ENCODE peak calls at places on chromosomes 3 and 15, in eight cellular contexts. One of them, this sample, is unnamed. For H3K4me1, the result is how much of the 10 kb centered on the place peaks cover.

GRCh38 chr3:122679467-122680291 is 960 bp upstream of the PARP14 start:
- DNase-seq in HCT116: no peak
- DNase-seq in OCI-LY7: peak
- DNase-seq in H9: peak
- DNase-seq in ascending aorta: peak
- DNase-seq in stomach: peak
- DNase-seq in tibial artery: peak
- DNase-seq in lung: no peak
- DNase-seq in this sample: no peak

GRCh38 chr15:48102167-48102566 is 18.6 kb upstream of the SLC24A5 start:
- DNase-seq in HCT116: no peak
- DNase-seq in OCI-LY7: no peak
- DNase-seq in H9: no peak
- DNase-seq in ascending aorta: no peak
- DNase-seq in stomach: no peak
- DNase-seq in tibial artery: no peak
- DNase-seq in lung: no peak
- DNase-seq in this sample: no peak

GRCh38 chr3:131036986-131037385 is 10.3 kb downstream of the NEK11 start:
- DNase-seq in HCT116: no peak
- DNase-seq in OCI-LY7: no peak
- DNase-seq in H9: no peak
- DNase-seq in ascending aorta: no peak
- DNase-seq in stomach: no peak
- DNase-seq in tibial artery: no peak
- DNase-seq in lung: no peak
- DNase-seq in this sample: no peak

GRCh38 chr3:190517696-190518095 is 3.8 kb downstream of the IL1RAP start:
- DNase-seq in HCT116: no peak
- DNase-seq in OCI-LY7: no peak
- DNase-seq in H9: no peak
- DNase-seq in ascending aorta: no peak
- DNase-seq in stomach: no peak
- DNase-seq in tibial artery: no peak
- DNase-seq in lung: no peak
- DNase-seq in this sample: no peak

GRCh38 chr3:99751649-99752048 is 66.0 kb upstream of the CMSS1 start:
- DNase-seq in HCT116: no peak
- DNase-seq in OCI-LY7: no peak
- DNase-seq in H9: no peak
- DNase-seq in ascending aorta: no peak
- DNase-seq in stomach: no peak
- DNase-seq in tibial artery: no peak
- DNase-seq in lung: no peak
- DNase-seq in this sample: no peak

GRCh38 chr15:76084263-76084662 is 24.5 kb downstream of the TMEM266 start:
- DNase-seq in HCT116: no peak
- DNase-seq in OCI-LY7: no peak
- DNase-seq in H9: no peak
- DNase-seq in ascending aorta: no peak
- DNase-seq in stomach: no peak
- DNase-seq in tibial artery: no peak
- DNase-seq in lung: no peak
- DNase-seq in this sample: no peak

GRCh38 chr15:64525828-64526530 is 65.6 kb downstream of the ZNF609 start:
- DNase-seq in HCT116: no peak
- DNase-seq in OCI-LY7: no peak
- DNase-seq in H9: no peak
- DNase-seq in ascending aorta: no peak
- DNase-seq in stomach: no peak
- DNase-seq in tibial artery: no peak
- DNase-seq in lung: no peak
- DNase-seq in this sample: no peak

GRCh38 chr15:61517335-61517734 is 288.2 kb upstream of the RORA start:
- DNase-seq in HCT116: no peak
- DNase-seq in OCI-LY7: no peak
- DNase-seq in H9: no peak
- DNase-seq in ascending aorta: no peak
- DNase-seq in stomach: no peak
- DNase-seq in tibial artery: no peak
- DNase-seq in lung: no peak
- DNase-seq in this sample: no peak

GRCh38 chr15:91196768-91197167 is 96.7 kb downstream of the SV2B start:
- DNase-seq in HCT116: no peak
- DNase-seq in OCI-LY7: no peak
- DNase-seq in H9: no peak
- DNase-seq in ascending aorta: no peak
- DNase-seq in stomach: no peak
- DNase-seq in tibial artery: no peak
- DNase-seq in lung: no peak
- DNase-seq in this sample: no peak

GRCh38 chr3:5022966-5023776 is 43.9 kb downstream of the BHLHE40 start:
- DNase-seq in HCT116: peak
- DNase-seq in OCI-LY7: no peak
- DNase-seq in H9: peak
- DNase-seq in ascending aorta: peak
- DNase-seq in stomach: peak
- DNase-seq in tibial artery: no peak
- DNase-seq in lung: peak
- DNase-seq in this sample: peak

GRCh38 chr15:52180196-52180835 is 10.9 kb downstream of the GNB5 start:
- DNase-seq in HCT116: no peak
- DNase-seq in OCI-LY7: peak
- DNase-seq in H9: no peak
- DNase-seq in ascending aorta: no peak
- DNase-seq in stomach: no peak
- DNase-seq in tibial artery: no peak
- DNase-seq in lung: no peak
- DNase-seq in this sample: no peak

GRCh38 chr3:187963003-187963676 is 190.8 kb upstream of the LPP start:
- DNase-seq in HCT116: no peak
- DNase-seq in OCI-LY7: peak
- DNase-seq in H9: no peak
- DNase-seq in ascending aorta: no peak
- DNase-seq in stomach: no peak
- DNase-seq in tibial artery: no peak
- DNase-seq in lung: no peak
- DNase-seq in this sample: no peak

GRCh38 chr3:133547432-133548041 is 25.9 kb upstream of the CDV3 start:
- DNase-seq in HCT116: no peak
- DNase-seq in OCI-LY7: no peak
- DNase-seq in H9: peak
- DNase-seq in ascending aorta: peak
- DNase-seq in stomach: peak
- DNase-seq in tibial artery: no peak
- DNase-seq in lung: peak
- DNase-seq in this sample: no peak
- H3K27ac ChIP-seq in HCT116: no peak
- H3K27ac ChIP-seq in OCI-LY7: no peak
- H3K27ac ChIP-seq in H9: no peak
- H3K27ac ChIP-seq in ascending aorta: peak
- H3K27ac ChIP-seq in stomach: peak
- H3K27ac ChIP-seq in tibial artery: peak
- H3K27ac ChIP-seq in lung: peak
- H3K27ac ChIP-seq in this sample: peak

GRCh38 chr3:129565902-129566301 is 22.9 kb downstream of the H1-8 start:
- DNase-seq in HCT116: no peak
- DNase-seq in OCI-LY7: no peak
- DNase-seq in H9: no peak
- DNase-seq in ascending aorta: no peak
- DNase-seq in stomach: no peak
- DNase-seq in tibial artery: no peak
- DNase-seq in lung: no peak
- DNase-seq in this sample: no peak
- H3K4me1 ChIP-seq in HCT116: under half
- H3K4me1 ChIP-seq in OCI-LY7: under half
- H3K4me1 ChIP-seq in H9: under half
- H3K4me1 ChIP-seq in ascending aorta: under half
- H3K4me1 ChIP-seq in stomach: under half
- H3K4me1 ChIP-seq in tibial artery: under half
- H3K4me1 ChIP-seq in lung: under half
- H3K4me1 ChIP-seq in this sample: under half

GRCh38 chr3:53921296-53921695 is 29.6 kb upstream of the SELENOK start:
- DNase-seq in HCT116: no peak
- DNase-seq in OCI-LY7: peak
- DNase-seq in H9: no peak
- DNase-seq in ascending aorta: no peak
- DNase-seq in stomach: no peak
- DNase-seq in tibial artery: no peak
- DNase-seq in lung: no peak
- DNase-seq in this sample: no peak
- TF ChIP-seq CTCF in HCT116: peak
- TF ChIP-seq CTCF in OCI-LY7: peak
- TF ChIP-seq CTCF in H9: peak
- TF ChIP-seq CTCF in ascending aorta: no peak
- TF ChIP-seq CTCF in stomach: no peak
- TF ChIP-seq CTCF in tibial artery: no peak
- TF ChIP-seq CTCF in lung: peak
- TF ChIP-seq CTCF in this sample: no peak

GRCh38 chr3:58269356-58269755 is 31.8 kb downstream of the ABHD6 start:
- DNase-seq in HCT116: no peak
- DNase-seq in OCI-LY7: no peak
- DNase-seq in H9: no peak
- DNase-seq in ascending aorta: no peak
- DNase-seq in stomach: no peak
- DNase-seq in tibial artery: no peak
- DNase-seq in lung: no peak
- DNase-seq in this sample: no peak

GRCh38 chr3:58270485-58270884 is 32.9 kb downstream of the ABHD6 start:
- DNase-seq in HCT116: no peak
- DNase-seq in OCI-LY7: no peak
- DNase-seq in H9: no peak
- DNase-seq in ascending aorta: no peak
- DNase-seq in stomach: no peak
- DNase-seq in tibial artery: no peak
- DNase-seq in lung: no peak
- DNase-seq in this sample: no peak

GRCh38 chr3:58271901-58272501 is 34.0 kb upstream of the RPP14 start:
- DNase-seq in HCT116: peak
- DNase-seq in OCI-LY7: no peak
- DNase-seq in H9: no peak
- DNase-seq in ascending aorta: no peak
- DNase-seq in stomach: peak
- DNase-seq in tibial artery: no peak
- DNase-seq in lung: no peak
- DNase-seq in this sample: no peak

GRCh38 chr3:58274027-58274614 is 31.9 kb upstream of the RPP14 start:
- DNase-seq in HCT116: no peak
- DNase-seq in OCI-LY7: no peak
- DNase-seq in H9: no peak
- DNase-seq in ascending aorta: no peak
- DNase-seq in stomach: no peak
- DNase-seq in tibial artery: no peak
- DNase-seq in lung: no peak
- DNase-seq in this sample: no peak

GRCh38 chr3:58272891-58273290 is 33.2 kb upstream of the RPP14 start:
- DNase-seq in HCT116: no peak
- DNase-seq in OCI-LY7: no peak
- DNase-seq in H9: no peak
- DNase-seq in ascending aorta: no peak
- DNase-seq in stomach: no peak
- DNase-seq in tibial artery: no peak
- DNase-seq in lung: no peak
- DNase-seq in this sample: no peak
- H3K27ac ChIP-seq in HCT116: no peak
- H3K27ac ChIP-seq in OCI-LY7: no peak
- H3K27ac ChIP-seq in H9: no peak
- H3K27ac ChIP-seq in ascending aorta: no peak
- H3K27ac ChIP-seq in stomach: no peak
- H3K27ac ChIP-seq in tibial artery: no peak
- H3K27ac ChIP-seq in lung: no peak
- H3K27ac ChIP-seq in this sample: no peak

GRCh38 chr3:108468577-108468976 is 41.8 kb downstream of the MYH15 start:
- DNase-seq in HCT116: no peak
- DNase-seq in OCI-LY7: no peak
- DNase-seq in H9: no peak
- DNase-seq in ascending aorta: no peak
- DNase-seq in stomach: no peak
- DNase-seq in tibial artery: no peak
- DNase-seq in lung: no peak
- DNase-seq in this sample: no peak
- H3K4me1 ChIP-seq in HCT116: half or more
- H3K4me1 ChIP-seq in OCI-LY7: under half
- H3K4me1 ChIP-seq in H9: under half
- H3K4me1 ChIP-seq in ascending aorta: under half
- H3K4me1 ChIP-seq in stomach: under half
- H3K4me1 ChIP-seq in tibial artery: under half
- H3K4me1 ChIP-seq in lung: under half
- H3K4me1 ChIP-seq in this sample: under half

DNA sequence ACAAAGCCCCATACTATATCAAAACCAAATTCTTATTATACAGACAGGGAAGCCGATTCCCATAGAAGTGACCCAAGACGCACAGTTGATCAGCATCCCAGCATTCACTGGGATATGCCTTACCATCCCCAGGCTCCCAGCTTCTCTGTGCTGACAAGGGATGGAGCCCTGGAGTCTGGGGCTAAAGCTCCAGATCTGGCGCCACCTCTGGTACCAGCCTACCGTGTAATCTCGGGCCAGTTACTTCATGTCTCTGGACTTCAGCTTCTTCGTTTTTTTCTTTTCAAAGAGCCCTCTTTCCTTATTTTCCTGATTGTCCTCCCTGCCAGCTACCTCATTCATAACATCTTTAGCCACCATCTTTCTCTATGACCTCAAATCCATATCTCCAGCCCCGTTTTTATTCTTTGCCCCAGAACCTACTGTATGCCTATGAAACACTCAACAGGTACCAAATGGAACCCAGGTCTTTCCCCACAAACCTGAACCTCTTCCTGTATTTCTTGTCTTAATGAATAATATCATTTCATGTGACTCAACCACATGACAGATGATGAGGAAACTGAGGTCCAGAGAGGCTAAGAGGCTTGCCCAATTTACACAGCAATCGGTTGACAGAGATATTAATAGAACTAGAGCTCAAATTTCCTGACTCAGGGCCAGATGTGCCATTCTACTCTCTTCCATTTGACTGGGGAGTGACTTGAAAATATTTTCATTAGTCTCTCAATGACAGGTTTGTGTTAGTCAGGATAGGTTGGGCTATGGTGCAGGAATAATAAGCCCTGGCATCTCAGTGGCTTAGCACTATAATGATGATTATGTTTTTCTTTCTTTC is 85.4 kb upstream of the TLE3 start:
- DNase-seq in HCT116: no peak
- DNase-seq in OCI-LY7: no peak
- DNase-seq in H9: peak
- DNase-seq in ascending aorta: no peak
- DNase-seq in stomach: no peak
- DNase-seq in tibial artery: no peak
- DNase-seq in lung: no peak
- DNase-seq in this sample: no peak
- TF ChIP-seq CTCF in HCT116: peak
- TF ChIP-seq CTCF in OCI-LY7: peak
- TF ChIP-seq CTCF in H9: peak
- TF ChIP-seq CTCF in ascending aorta: no peak
- TF ChIP-seq CTCF in stomach: no peak
- TF ChIP-seq CTCF in tibial artery: no peak
- TF ChIP-seq CTCF in lung: no peak
- TF ChIP-seq CTCF in this sample: no peak

GRCh38 chr3:31409866-31410265 is 122.9 kb upstream of the STT3B start:
- DNase-seq in HCT116: no peak
- DNase-seq in OCI-LY7: no peak
- DNase-seq in H9: no peak
- DNase-seq in ascending aorta: no peak
- DNase-seq in stomach: no peak
- DNase-seq in tibial artery: no peak
- DNase-seq in lung: no peak
- DNase-seq in this sample: no peak
- H3K27ac ChIP-seq in HCT116: no peak
- H3K27ac ChIP-seq in OCI-LY7: no peak
- H3K27ac ChIP-seq in H9: no peak
- H3K27ac ChIP-seq in ascending aorta: no peak
- H3K27ac ChIP-seq in stomach: no peak
- H3K27ac ChIP-seq in tibial artery: no peak
- H3K27ac ChIP-seq in lung: no peak
- H3K27ac ChIP-seq in this sample: peak

GRCh38 chr3:98565843-98566242 is 27.6 kb downstream of the CPOX start:
- DNase-seq in HCT116: no peak
- DNase-seq in OCI-LY7: no peak
- DNase-seq in H9: no peak
- DNase-seq in ascending aorta: no peak
- DNase-seq in stomach: no peak
- DNase-seq in tibial artery: no peak
- DNase-seq in lung: no peak
- DNase-seq in this sample: no peak
- H3K4me1 ChIP-seq in HCT116: half or more
- H3K4me1 ChIP-seq in OCI-LY7: half or more
- H3K4me1 ChIP-seq in H9: under half
- H3K4me1 ChIP-seq in ascending aorta: under half
- H3K4me1 ChIP-seq in stomach: under half
- H3K4me1 ChIP-seq in tibial artery: under half
- H3K4me1 ChIP-seq in lung: under half
- H3K4me1 ChIP-seq in this sample: under half

This sample was measured in thoracic aorta.